ENCODE peak calls at places on chromosomes 13 and 19, in eight cellular contexts. One of them, this sample, is unnamed.

GRCh38 chr19:1223018-1223855 is 14.6 kb downstream of the CBARP start:
- DNase-seq in mucosa of descending colon: no peak
- DNase-seq in cardiac fibroblast: peak
- DNase-seq in AG04450: no peak
- DNase-seq in AG09309: no peak
- DNase-seq in PC-9: no peak
- DNase-seq in lower lobe of right lung: no peak
- DNase-seq in choroid plexus epithelial cell: peak
- DNase-seq in this sample: peak

GRCh38 chr19:14366529-14366928 is 14.7 kb upstream of the ADGRE5 start:
- DNase-seq in AG09309: no peak
- DNase-seq in lower lobe of right lung: peak
- DNase-seq in choroid plexus epithelial cell: peak
- DNase-seq in cardiac fibroblast: peak
- DNase-seq in mucosa of descending colon: peak
- DNase-seq in AG04450: no peak
- DNase-seq in PC-9: peak
- DNase-seq in this sample: peak

GRCh38 chr13:36362251-36362650 is 16.1 kb upstream of the SPART start:
- DNase-seq in mucosa of descending colon: no peak
- DNase-seq in AG09309: no peak
- DNase-seq in choroid plexus epithelial cell: peak
- DNase-seq in cardiac fibroblast: peak
- DNase-seq in PC-9: peak
- DNase-seq in AG04450: peak
- DNase-seq in lower lobe of right lung: no peak
- DNase-seq in this sample: no peak

GRCh38 chr13:59609421-59609820 is 554.3 kb downstream of the DIAPH3 start:
- DNase-seq in AG09309: no peak
- DNase-seq in mucosa of descending colon: no peak
- DNase-seq in AG04450: no peak
- DNase-seq in cardiac fibroblast: no peak
- DNase-seq in lower lobe of right lung: no peak
- DNase-seq in choroid plexus epithelial cell: no peak
- DNase-seq in PC-9: no peak
- DNase-seq in this sample: no peak

GRCh38 chr13:113299951-113300350 is 2.9 kb downstream of the LAMP1 start:
- DNase-seq in PC-9: no peak
- DNase-seq in AG04450: no peak
- DNase-seq in AG09309: no peak
- DNase-seq in mucosa of descending colon: no peak
- DNase-seq in cardiac fibroblast: no peak
- DNase-seq in lower lobe of right lung: no peak
- DNase-seq in choroid plexus epithelial cell: no peak
- DNase-seq in this sample: no peak

GRCh38 chr13:101327844-101328243 is 88.5 kb downstream of the NALCN start:
- DNase-seq in AG04450: no peak
- DNase-seq in AG09309: no peak
- DNase-seq in lower lobe of right lung: no peak
- DNase-seq in mucosa of descending colon: no peak
- DNase-seq in cardiac fibroblast: no peak
- DNase-seq in choroid plexus epithelial cell: no peak
- DNase-seq in PC-9: no peak
- DNase-seq in this sample: no peak

GRCh38 chr13:35957174-35957867 is 173.9 kb downstream of the DCLK1 start:
- DNase-seq in AG09309: peak
- DNase-seq in mucosa of descending colon: no peak
- DNase-seq in choroid plexus epithelial cell: no peak
- DNase-seq in lower lobe of right lung: no peak
- DNase-seq in PC-9: no peak
- DNase-seq in cardiac fibroblast: peak
- DNase-seq in AG04450: no peak
- DNase-seq in this sample: no peak

GRCh38 chr13:43991773-43992201 is 112.1 kb downstream of the LACC1 start:
- DNase-seq in mucosa of descending colon: no peak
- DNase-seq in choroid plexus epithelial cell: no peak
- DNase-seq in AG09309: no peak
- DNase-seq in AG04450: no peak
- DNase-seq in PC-9: no peak
- DNase-seq in lower lobe of right lung: no peak
- DNase-seq in cardiac fibroblast: no peak
- DNase-seq in this sample: no peak

GRCh38 chr19:30158067-30158892 is 213.9 kb upstream of the ZNF536 start:
- DNase-seq in choroid plexus epithelial cell: no peak
- DNase-seq in AG04450: no peak
- DNase-seq in AG09309: no peak
- DNase-seq in lower lobe of right lung: no peak
- DNase-seq in PC-9: no peak
- DNase-seq in cardiac fibroblast: no peak
- DNase-seq in mucosa of descending colon: no peak
- DNase-seq in this sample: no peak

GRCh38 chr13:97621631-97622030 is 187.7 kb downstream of the RAP2A start:
- DNase-seq in mucosa of descending colon: no peak
- DNase-seq in lower lobe of right lung: no peak
- DNase-seq in AG09309: no peak
- DNase-seq in choroid plexus epithelial cell: no peak
- DNase-seq in AG04450: no peak
- DNase-seq in cardiac fibroblast: no peak
- DNase-seq in PC-9: no peak
- DNase-seq in this sample: no peak

GRCh38 chr13:52749446-52749845 is 9.8 kb upstream of the CNMD start:
- DNase-seq in lower lobe of right lung: no peak
- DNase-seq in AG04450: no peak
- DNase-seq in choroid plexus epithelial cell: no peak
- DNase-seq in PC-9: no peak
- DNase-seq in AG09309: no peak
- DNase-seq in mucosa of descending colon: no peak
- DNase-seq in cardiac fibroblast: no peak
- DNase-seq in this sample: no peak

GRCh38 chr19:53639471-53639870 is 7.7 kb downstream of the DPRX start:
- DNase-seq in AG09309: no peak
- DNase-seq in cardiac fibroblast: no peak
- DNase-seq in mucosa of descending colon: no peak
- DNase-seq in PC-9: no peak
- DNase-seq in choroid plexus epithelial cell: no peak
- DNase-seq in lower lobe of right lung: no peak
- DNase-seq in AG04450: no peak
- DNase-seq in this sample: no peak

GRCh38 chr13:100689191-100689590 is 14.6 kb upstream of the TMTC4 start:
- DNase-seq in choroid plexus epithelial cell: no peak
- DNase-seq in lower lobe of right lung: no peak
- DNase-seq in mucosa of descending colon: no peak
- DNase-seq in cardiac fibroblast: no peak
- DNase-seq in AG09309: no peak
- DNase-seq in PC-9: no peak
- DNase-seq in AG04450: no peak
- DNase-seq in this sample: no peak

GRCh38 chr13:31997641-31998040 is 33.9 kb upstream of the FRY start:
- DNase-seq in lower lobe of right lung: no peak
- DNase-seq in mucosa of descending colon: no peak
- DNase-seq in AG09309: no peak
- DNase-seq in choroid plexus epithelial cell: no peak
- DNase-seq in AG04450: no peak
- DNase-seq in cardiac fibroblast: no peak
- DNase-seq in PC-9: no peak
- DNase-seq in this sample: no peak

GRCh38 chr13:48977973-48978372 is 2.3 kb downstream of the FNDC3A start:
- DNase-seq in lower lobe of right lung: no peak
- DNase-seq in AG09309: no peak
- DNase-seq in AG04450: no peak
- DNase-seq in choroid plexus epithelial cell: peak
- DNase-seq in mucosa of descending colon: no peak
- DNase-seq in cardiac fibroblast: peak
- DNase-seq in PC-9: no peak
- DNase-seq in this sample: peak

GRCh38 chr13:22114630-22115311 is 443.9 kb downstream of the FGF9 start:
- DNase-seq in AG04450: no peak
- DNase-seq in cardiac fibroblast: no peak
- DNase-seq in lower lobe of right lung: peak
- DNase-seq in mucosa of descending colon: no peak
- DNase-seq in PC-9: no peak
- DNase-seq in choroid plexus epithelial cell: no peak
- DNase-seq in AG09309: no peak
- DNase-seq in this sample: no peak

GRCh38 chr13:98285317-98285716 is 108.2 kb upstream of the RNF113B start:
- DNase-seq in mucosa of descending colon: no peak
- DNase-seq in AG04450: no peak
- DNase-seq in PC-9: no peak
- DNase-seq in cardiac fibroblast: no peak
- DNase-seq in lower lobe of right lung: no peak
- DNase-seq in AG09309: no peak
- DNase-seq in choroid plexus epithelial cell: peak
- DNase-seq in this sample: peak

GRCh38 chr19:42386974-42387707 is 3.0 kb downstream of the CNFN start:
- DNase-seq in AG04450: no peak
- DNase-seq in PC-9: peak
- DNase-seq in lower lobe of right lung: peak
- DNase-seq in AG09309: no peak
- DNase-seq in cardiac fibroblast: peak
- DNase-seq in mucosa of descending colon: peak
- DNase-seq in choroid plexus epithelial cell: peak
- DNase-seq in this sample: peak

GRCh38 chr13:45108716-45109706 is 11.3 kb upstream of the GTF2F2 start:
- DNase-seq in AG04450: no peak
- DNase-seq in cardiac fibroblast: peak
- DNase-seq in AG09309: no peak
- DNase-seq in mucosa of descending colon: no peak
- DNase-seq in choroid plexus epithelial cell: peak
- DNase-seq in PC-9: no peak
- DNase-seq in lower lobe of right lung: peak
- DNase-seq in this sample: no peak

GRCh38 chr13:52845766-52846566 is 2.5 kb downstream of the PCDH8 start:
- DNase-seq in lower lobe of right lung: peak
- DNase-seq in mucosa of descending colon: peak
- DNase-seq in choroid plexus epithelial cell: peak
- DNase-seq in AG09309: no peak
- DNase-seq in cardiac fibroblast: no peak
- DNase-seq in PC-9: no peak
- DNase-seq in AG04450: no peak
- DNase-seq in this sample: peak

GRCh38 chr13:111342716-111343115 is 22.3 kb downstream of the TEX29 start:
- DNase-seq in lower lobe of right lung: no peak
- DNase-seq in PC-9: no peak
- DNase-seq in choroid plexus epithelial cell: no peak
- DNase-seq in AG09309: no peak
- DNase-seq in cardiac fibroblast: no peak
- DNase-seq in AG04450: no peak
- DNase-seq in mucosa of descending colon: no peak
- DNase-seq in this sample: no peak

GRCh38 chr19:38528213-38528755 is 89.5 kb downstream of the MAP4K1 start:
- DNase-seq in mucosa of descending colon: no peak
- DNase-seq in cardiac fibroblast: no peak
- DNase-seq in lower lobe of right lung: peak
- DNase-seq in AG09309: no peak
- DNase-seq in PC-9: no peak
- DNase-seq in AG04450: no peak
- DNase-seq in choroid plexus epithelial cell: no peak
- DNase-seq in this sample: no peak
- H3K4me3 ChIP-seq in mucosa of descending colon: no peak
- H3K4me3 ChIP-seq in cardiac fibroblast: no peak
- H3K4me3 ChIP-seq in lower lobe of right lung: no peak
- H3K4me3 ChIP-seq in AG09309: no peak
- H3K4me3 ChIP-seq in PC-9: peak
- H3K4me3 ChIP-seq in AG04450: no peak
- H3K4me3 ChIP-seq in choroid plexus epithelial cell: no peak
- H3K4me3 ChIP-seq in this sample: no peak

GRCh38 chr19:2552859-2553258 is 76.9 kb downstream of the GADD45B start:
- DNase-seq in mucosa of descending colon: no peak
- DNase-seq in cardiac fibroblast: peak
- DNase-seq in AG04450: no peak
- DNase-seq in lower lobe of right lung: peak
- DNase-seq in PC-9: no peak
- DNase-seq in AG09309: no peak
- DNase-seq in choroid plexus epithelial cell: peak
- DNase-seq in this sample: no peak
- H3K4me3 ChIP-seq in mucosa of descending colon: no peak
- H3K4me3 ChIP-seq in cardiac fibroblast: peak
- H3K4me3 ChIP-seq in AG04450: no peak
- H3K4me3 ChIP-seq in lower lobe of right lung: peak
- H3K4me3 ChIP-seq in PC-9: peak
- H3K4me3 ChIP-seq in AG09309: no peak
- H3K4me3 ChIP-seq in choroid plexus epithelial cell: peak
- H3K4me3 ChIP-seq in this sample: peak

GRCh38 chr19:44260695-44261446 is 1.2 kb downstream of the ZNF233 start:
- DNase-seq in AG04450: no peak
- DNase-seq in cardiac fibroblast: peak
- DNase-seq in PC-9: no peak
- DNase-seq in mucosa of descending colon: no peak
- DNase-seq in lower lobe of right lung: no peak
- DNase-seq in AG09309: no peak
- DNase-seq in choroid plexus epithelial cell: no peak
- DNase-seq in this sample: no peak

GRCh38 chr19:44258139-44258538 is 1.5 kb upstream of the ZNF233 start:
- DNase-seq in PC-9: no peak
- DNase-seq in cardiac fibroblast: no peak
- DNase-seq in AG04450: no peak
- DNase-seq in mucosa of descending colon: no peak
- DNase-seq in lower lobe of right lung: no peak
- DNase-seq in AG09309: no peak
- DNase-seq in choroid plexus epithelial cell: no peak
- DNase-seq in this sample: no peak

GRCh38 chr19:44255705-44256411 is 3.8 kb upstream of the ZNF233 start:
- DNase-seq in AG09309: no peak
- DNase-seq in PC-9: no peak
- DNase-seq in lower lobe of right lung: no peak
- DNase-seq in choroid plexus epithelial cell: no peak
- DNase-seq in mucosa of descending colon: no peak
- DNase-seq in cardiac fibroblast: no peak
- DNase-seq in AG04450: no peak
- DNase-seq in this sample: no peak

GRCh38 chr19:44260343-44260681 is 626 bp downstream of the ZNF233 start:
- DNase-seq in cardiac fibroblast: no peak
- DNase-seq in AG09309: no peak
- DNase-seq in PC-9: no peak
- DNase-seq in choroid plexus epithelial cell: no peak
- DNase-seq in mucosa of descending colon: peak
- DNase-seq in AG04450: no peak
- DNase-seq in lower lobe of right lung: no peak
- DNase-seq in this sample: no peak

GRCh38 chr19:44258835-44259413 is 762 bp upstream of the ZNF233 start:
- DNase-seq in AG09309: no peak
- DNase-seq in lower lobe of right lung: no peak
- DNase-seq in PC-9: no peak
- DNase-seq in choroid plexus epithelial cell: no peak
- DNase-seq in cardiac fibroblast: no peak
- DNase-seq in AG04450: no peak
- DNase-seq in mucosa of descending colon: no peak
- DNase-seq in this sample: no peak
- H3K4me3 ChIP-seq in AG09309: no peak
- H3K4me3 ChIP-seq in lower lobe of right lung: no peak
- H3K4me3 ChIP-seq in PC-9: peak
- H3K4me3 ChIP-seq in choroid plexus epithelial cell: no peak
- H3K4me3 ChIP-seq in cardiac fibroblast: no peak
- H3K4me3 ChIP-seq in AG04450: no peak
- H3K4me3 ChIP-seq in mucosa of descending colon: no peak
- H3K4me3 ChIP-seq in this sample: no peak

DNA sequence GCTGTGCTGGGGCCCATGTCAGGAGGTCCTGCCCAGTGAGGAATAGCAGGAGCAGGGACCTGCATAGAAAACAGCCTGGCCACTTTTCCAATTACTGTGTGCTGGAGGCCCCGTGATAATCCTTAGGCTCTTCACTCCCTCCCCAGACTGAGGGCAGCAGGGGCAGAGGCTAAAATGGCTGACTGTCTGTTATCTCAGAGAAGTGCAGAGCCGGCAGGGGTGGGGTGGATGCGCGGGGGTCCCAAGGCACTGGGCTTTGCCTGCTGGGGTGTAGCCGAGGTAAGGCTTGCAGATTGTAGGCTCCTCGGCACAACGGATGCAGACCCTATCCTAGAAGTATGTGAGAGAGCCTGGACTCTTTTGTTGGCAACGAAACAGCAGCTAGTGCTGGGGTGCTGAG is 1064.1 kb downstream of the OLFM4 start:
- DNase-seq in AG04450: no peak
- DNase-seq in PC-9: no peak
- DNase-seq in lower lobe of right lung: no peak
- DNase-seq in choroid plexus epithelial cell: no peak
- DNase-seq in cardiac fibroblast: no peak
- DNase-seq in AG09309: no peak
- DNase-seq in mucosa of descending colon: no peak
- DNase-seq in this sample: no peak
- H3K4me3 ChIP-seq in AG04450: no peak
- H3K4me3 ChIP-seq in PC-9: no peak
- H3K4me3 ChIP-seq in lower lobe of right lung: no peak
- H3K4me3 ChIP-seq in choroid plexus epithelial cell: no peak
- H3K4me3 ChIP-seq in cardiac fibroblast: no peak
- H3K4me3 ChIP-seq in AG09309: no peak
- H3K4me3 ChIP-seq in mucosa of descending colon: no peak
- H3K4me3 ChIP-seq in this sample: no peak

This sample was measured in HAP-1.